ENCODE peak calls at places on chromosome 5, in five cellular contexts. O, T, J, D and L are unnamed samples.

GRCh38 chr5:143153332-143154119 is 250.0 kb downstream of the NR3C1 start:
- DNase-seq in J (no peak), T (peak; percentile 83), O (no peak), D (no peak), L (no peak)

GRCh38 chr5:112245616-112246015 is 173.5 kb downstream of the EPB41L4A start:
- DNase-seq in J (no peak), D (no peak), T (no peak), O (no peak), L (no peak)

GRCh38 chr5:77180167-77181081 is 30.1 kb upstream of the PDE8B start:
- DNase-seq in J (peak; percentile 39), O (peak; percentile 39), D (peak; percentile 73), T (peak; percentile 11), L (no peak)

GRCh38 chr5:80057121-80057520 is 22.0 kb downstream of the THBS4 start:
- DNase-seq in J (no peak), D (no peak), T (no peak), O (no peak), L (no peak)

GRCh38 chr5:81393783-81394718 is at the start of gene ACOT12:
- DNase-seq in D (peak; percentile 82), O (no peak), J (no peak), T (peak; percentile 59), L (no peak)

GRCh38 chr5:99130081-99130480 is 201.3 kb upstream of the CHD1 start:
- DNase-seq in O (no peak), D (no peak), T (no peak), J (no peak), L (no peak)

GRCh38 chr5:141192110-141192725 is at the start of gene PCDHB10:
- DNase-seq in T (peak; percentile 4), J (no peak), D (peak; percentile 80), O (peak; percentile 18), L (no peak)

GRCh38 chr5:78377056-78377717 is 16.8 kb downstream of the SCAMP1 start:
- DNase-seq in O (no peak), D (no peak), J (no peak), T (peak; percentile 40), L (no peak)

GRCh38 chr5:54449923-54450322 is 5.6 kb upstream of the HSPB3 start:
- DNase-seq in J (no peak), D (no peak), O (no peak), T (no peak), L (no peak)

GRCh38 chr5:64942460-64942859 is 173.7 kb downstream of the CWC27 start:
- DNase-seq in J (no peak), T (no peak), D (no peak), O (no peak), L (no peak)

GRCh38 chr5:538801-539468 is 14.7 kb upstream of the SLC9A3 start:
- DNase-seq in T (no peak), J (no peak), D (no peak), O (no peak), L (no peak)

GRCh38 chr5:154071799-154072781 is 33.3 kb downstream of the MFAP3 start:
- DNase-seq in O (peak; percentile 77), D (peak; percentile 57), T (peak; percentile 88), J (peak; percentile 49), L (peak; percentile 23)

GRCh38 chr5:152246401-152246800 is 158.7 kb downstream of the NMUR2 start:
- DNase-seq in D (peak; percentile 43), J (no peak), O (peak; percentile 31), T (peak; percentile 4), L (no peak)

GRCh38 chr5:36573441-36573840 is 33.0 kb upstream of the SLC1A3 start:
- DNase-seq in O (peak; percentile 41), J (no peak), T (peak; percentile 81), D (no peak), L (no peak)

GRCh38 chr5:140038373-140038957 is 4.6 kb downstream of the NRG2 start:
- DNase-seq in T (peak; percentile 64), D (peak; percentile 28), O (peak; percentile 9), J (no peak), L (no peak)

GRCh38 chr5:56269216-56269927 is 36.2 kb upstream of the ANKRD55 start:
- DNase-seq in D (peak; percentile 27), T (peak; percentile 78), J (no peak), O (no peak), L (no peak)

GRCh38 chr5:76083555-76084495 is 642 bp downstream of the SV2C start:
- DNase-seq in J (no peak), D (peak; percentile 78), O (no peak), T (peak; percentile 15), L (no peak)

GRCh38 chr5:123785160-123786001 is 273.4 kb downstream of the CSNK1G3 start:
- DNase-seq in D (no peak), J (no peak), O (no peak), T (peak; percentile 78), L (no peak)

GRCh38 chr5:66906021-66906420 is 290.6 kb downstream of the CD180 start:
- DNase-seq in O (no peak), D (no peak), J (no peak), T (no peak), L (no peak)

GRCh38 chr5:149301744-149302380 is 30.2 kb downstream of the AFAP1L1 start:
- DNase-seq in J (no peak), O (no peak), T (peak; percentile 67), D (no peak), L (no peak)

GRCh38 chr5:154198611-154199230 is 8.2 kb downstream of the GALNT10 start:
- DNase-seq in J (no peak), T (peak; percentile 76), D (peak; percentile 43), O (no peak), L (no peak)

GRCh38 chr5:112381521-112381920 is 37.6 kb downstream of the EPB41L4A start:
- DNase-seq in O (no peak), J (no peak), D (no peak), T (no peak), L (no peak)